ENCODE peak calls at places on chromosomes 4 and X, in eight cellular contexts. Y, X, R, L, I, F, M and G are unnamed samples.

GRCh38 chr4:71639380-71639779 is 144.5 kb downstream of the GC start:
- DNase-seq in Y (no peak), M (no peak), F (no peak), X (no peak), I (no peak), L (no peak), R (no peak), G (no peak)

GRCh38 chr4:69649207-69649606 is 3.8 kb downstream of the UGT2A1 start:
- DNase-seq in L (no peak), M (no peak), F (no peak), X (no peak), Y (no peak), I (no peak), R (no peak), G (no peak)

GRCh38 chrX:121641560-121641959 is 594.1 kb downstream of the GLUD2 start:
- DNase-seq in F (no peak), R (no peak), I (no peak), M (no peak), L (no peak), X (no peak), Y (no peak), G (no peak)

GRCh38 chr4:183409956-183410355 is 34.5 kb upstream of the CDKN2AIP start:
- DNase-seq in M (no peak), F (no peak), R (peak; percentile 32), L (no peak), I (no peak), Y (no peak), X (no peak), G (no peak)

GRCh38 chrX:135256923-135257322 is 5.1 kb downstream of the ETDA start:
- DNase-seq in R (no peak), X (no peak), I (no peak), Y (no peak), M (no peak), L (no peak), F (no peak), G (no peak)

GRCh38 chr4:151573474-151573873 is 164.5 kb downstream of the FHIP1A start:
- DNase-seq in R (no peak), X (no peak), I (no peak), M (no peak), L (no peak), Y (no peak), F (no peak), G (no peak)

GRCh38 chr4:163111588-163111987 is 55.1 kb downstream of the NAF1 start:
- DNase-seq in R (no peak), L (no peak), M (no peak), X (no peak), Y (no peak), I (no peak), F (no peak), G (no peak)

GRCh38 chr4:153151535-153152452 is 52.4 kb upstream of the TRIM2 start:
- DNase-seq in X (no peak), L (peak; percentile 85), M (peak; percentile 71), R (peak; percentile 67), Y (no peak), I (peak; percentile 79), F (no peak), G (no peak)

GRCh38 chr4:114598191-114599121 is at the start of gene UGT8:
- DNase-seq in I (peak; percentile 86), L (peak; percentile 62), X (no peak), Y (no peak), R (no peak), F (no peak), M (peak; percentile 8), G (no peak)

GRCh38 chr4:176838611-176839411 is 46.1 kb upstream of the VEGFC start:
- DNase-seq in R (no peak), X (peak; percentile 47), Y (peak; percentile 3), M (no peak), F (no peak), I (no peak), L (no peak), G (no peak)

GRCh38 chr4:174005422-174005821 is 278.0 kb downstream of the FBXO8 start:
- DNase-seq in I (no peak), F (no peak), Y (no peak), X (no peak), L (no peak), M (no peak), R (no peak), G (no peak)

GRCh38 chr4:165621983-165622382 is 243.2 kb downstream of the CPE start:
- DNase-seq in I (no peak), R (no peak), Y (no peak), M (no peak), X (no peak), L (no peak), F (no peak), G (no peak)

GRCh38 chr4:143071351-143071750 is 113.4 kb upstream of the USP38 start:
- DNase-seq in X (no peak), M (no peak), L (no peak), F (no peak), I (no peak), Y (no peak), R (no peak), G (no peak)

GRCh38 chr4:48879561-48880442 is 26.8 kb downstream of the OCIAD2 start:
- DNase-seq in X (no peak), F (no peak), Y (no peak), L (no peak), M (no peak), R (no peak), I (no peak), G (no peak)

GRCh38 chr4:124202106-124202505 is 510.4 kb downstream of the ANKRD50 start:
- DNase-seq in I (no peak), Y (no peak), M (no peak), X (peak; percentile 29), R (peak; percentile 76), L (no peak), F (peak; percentile 31), G (peak; percentile 40)

GRCh38 chrX:71111141-71111843 is at the start of gene IL2RG:
- DNase-seq in M (peak; percentile 87), F (no peak), L (peak; percentile 53), I (peak; percentile 46), X (no peak), R (no peak), Y (no peak), G (no peak)

GRCh38 chrX:13078739-13079444 is 34.5 kb upstream of the FAM9C start:
- DNase-seq in Y (no peak), L (peak; percentile 45), M (peak; percentile 77), F (peak; percentile 34), R (peak; percentile 72), I (peak; percentile 48), X (peak; percentile 45), G (no peak)

GRCh38 chrX:124737771-124738170 is 391.4 kb downstream of the SH2D1A start:
- DNase-seq in R (no peak), M (no peak), Y (no peak), I (no peak), F (no peak), X (no peak), L (no peak), G (no peak)

GRCh38 chrX:109967151-109967550 is 35.8 kb upstream of the TMEM164 start:
- DNase-seq in I (no peak), L (no peak), R (no peak), F (no peak), M (no peak), X (no peak), Y (no peak), G (no peak)

GRCh38 chr4:20684852-20685763 is 15.2 kb upstream of the PACRGL start:
- DNase-seq in I (no peak), M (peak; percentile 50), L (no peak), X (no peak), Y (peak; percentile 1), F (no peak), R (no peak), G (no peak)

GRCh38 chr4:3680656-3681055 is 85.5 kb upstream of the ADRA2C start:
- DNase-seq in X (no peak), F (no peak), M (no peak), I (no peak), Y (no peak), L (no peak), R (peak; percentile 28), G (no peak)

GRCh38 chr4:145179201-145179860 is 1.1 kb downstream of the OTUD4 start:
- DNase-seq in R (peak; percentile 81), L (peak; percentile 85), M (peak; percentile 80), Y (peak; percentile 28), X (peak; percentile 76), I (peak; percentile 79), F (peak; percentile 46), G (peak; percentile 44)
- TF ChIP-seq POLR2A in R (no peak), L (peak; percentile 14), M (no peak), Y (no peak), X (no peak), I (no peak), F (peak; percentile 62), G (no peak)

GRCh38 chr4:88158360-88159136 is at the start of gene ABCG2:
- DNase-seq in Y (peak; percentile 29), X (peak; percentile 35), I (no peak), L (peak; percentile 33), M (peak; percentile 66), R (no peak), F (peak; percentile 16), G (no peak)
- TF ChIP-seq POLR2A in Y (peak; percentile 74), X (no peak), I (no peak), L (no peak), M (no peak), R (no peak), F (no peak), G (no peak)

DNA sequence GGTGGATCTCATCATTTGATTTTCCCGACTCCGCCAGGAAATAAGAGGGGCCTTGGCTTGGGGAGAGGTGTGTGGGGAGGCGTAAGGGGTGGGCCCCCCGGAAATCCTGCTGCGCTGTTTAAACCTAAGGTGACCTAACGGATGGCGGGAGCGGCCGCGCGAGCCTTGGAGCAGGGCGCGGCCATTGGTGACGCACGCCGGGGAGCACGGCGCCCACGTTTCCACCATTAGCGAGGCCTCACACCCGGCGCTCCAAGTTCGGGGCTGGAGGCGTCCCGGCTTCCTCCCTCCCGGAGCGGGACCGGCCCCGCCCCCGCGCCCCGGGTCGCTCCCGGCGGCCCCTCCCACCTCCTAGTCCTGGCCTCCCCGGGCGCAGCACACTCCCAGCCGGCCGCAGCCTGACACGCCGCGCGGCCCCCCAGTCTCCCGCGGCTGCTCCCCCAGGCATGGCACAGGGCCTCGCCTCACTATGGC is at the start of gene SMS:
- DNase-seq in Y (peak; percentile 62), I (peak; percentile 77), R (peak; percentile 90), F (peak; percentile 40), L (peak; percentile 74), X (peak; percentile 86), M (peak; percentile 87), G (peak; percentile 93)
- TF ChIP-seq POLR2A in Y (peak; percentile 37), I (no peak), R (no peak), F (peak; percentile 67), L (peak; percentile 47), X (no peak), M (peak; percentile 50), G (no peak)

DNA sequence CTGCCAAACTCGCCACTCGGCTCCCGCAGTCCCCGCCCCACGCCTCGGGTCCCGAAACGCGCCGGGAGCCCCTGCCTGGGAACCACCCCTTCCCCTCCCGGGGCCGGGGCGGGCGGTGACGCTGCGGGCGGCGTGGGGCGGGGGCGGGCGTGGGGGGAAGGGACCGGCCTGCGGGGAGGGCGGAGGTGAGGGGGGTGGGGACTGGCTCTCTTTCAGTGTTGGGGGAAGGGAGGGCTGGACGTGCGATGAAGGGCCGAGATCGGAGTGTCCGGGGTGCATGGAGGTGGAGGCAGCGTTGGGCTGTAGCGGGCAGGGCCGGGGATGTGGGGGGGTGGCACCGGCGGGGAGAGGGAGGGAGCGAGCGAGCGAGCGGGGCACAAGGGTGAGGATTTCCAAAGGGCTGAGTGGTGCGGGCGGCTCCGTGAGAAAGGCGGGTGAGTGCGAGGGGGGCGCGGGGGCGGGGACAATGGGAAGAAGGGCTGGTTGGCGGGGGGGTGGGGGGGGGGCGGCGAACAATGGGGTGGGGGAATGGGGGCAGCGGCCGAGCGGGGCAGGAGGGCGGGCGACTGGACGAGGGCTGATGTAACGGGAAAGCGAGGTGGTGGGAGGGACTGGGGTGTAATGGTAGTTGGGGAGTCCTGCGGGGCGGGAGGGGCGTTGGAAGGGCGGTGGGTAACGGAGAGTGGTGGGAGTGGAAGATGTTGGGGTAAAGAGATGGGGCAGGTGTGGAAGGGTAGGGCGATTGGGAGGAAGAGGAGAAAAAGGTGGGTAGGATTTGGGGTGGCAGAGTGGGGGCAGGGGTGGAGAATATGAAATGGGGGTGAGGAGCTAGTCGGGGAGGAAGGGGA is 580 bp downstream of the DCUN1D4 start:
- DNase-seq in F (peak; percentile 71), R (peak; percentile 92), L (peak; percentile 75), X (peak; percentile 76), Y (peak; percentile 30), M (peak; percentile 80), I (peak; percentile 68), G (peak; percentile 96)
- TF ChIP-seq POLR2A in F (no peak), R (no peak), L (peak; percentile 8), X (no peak), Y (no peak), M (no peak), I (no peak), G (no peak)